ENCODE peak calls at places on chromosomes 13 and 19, in four cellular contexts. Q is WTC11, T is K562, D is HepG2. U is an unnamed sample.

GRCh38 chr19:44603201-44603945 is 10.0 kb upstream of the IGSF23 start:
- DNase-seq in T (no peak), Q (no peak), D (no peak), U (no peak)

GRCh38 chr13:37446503-37446902 is 152.1 kb downstream of the POSTN start:
- DNase-seq in Q (no peak), T (no peak), D (no peak), U (no peak)

GRCh38 chr13:41756198-41756885 is 204.6 kb downstream of the VWA8 start:
- DNase-seq in D (no peak), T (no peak), Q (no peak), U (no peak)

GRCh38 chr13:101868585-101869469 is 416.4 kb downstream of the ITGBL1 start:
- DNase-seq in Q (no peak), D (no peak), T (no peak), U (no peak)

GRCh38 chr13:33236021-33236420 is 49.5 kb downstream of the STARD13 start:
- DNase-seq in T (no peak), D (no peak), Q (no peak), U (no peak)

GRCh38 chr19:17780781-17781180 is 14.2 kb upstream of the B3GNT3 start:
- DNase-seq in Q (no peak), D (no peak), T (no peak), U (no peak)

GRCh38 chr13:95833713-95834112 is 156.8 kb downstream of the DNAJC3 start:
- DNase-seq in D (no peak), Q (no peak), T (no peak), U (no peak)

GRCh38 chr13:40464349-40464748 is 202.1 kb downstream of the FOXO1 start:
- DNase-seq in T (no peak), Q (no peak), D (no peak), U (no peak)

GRCh38 chr19:6736169-6736916 is 1.0 kb downstream of the GPR108 start:
- DNase-seq in Q (peak), D (peak), T (peak), U (peak)

DNA sequence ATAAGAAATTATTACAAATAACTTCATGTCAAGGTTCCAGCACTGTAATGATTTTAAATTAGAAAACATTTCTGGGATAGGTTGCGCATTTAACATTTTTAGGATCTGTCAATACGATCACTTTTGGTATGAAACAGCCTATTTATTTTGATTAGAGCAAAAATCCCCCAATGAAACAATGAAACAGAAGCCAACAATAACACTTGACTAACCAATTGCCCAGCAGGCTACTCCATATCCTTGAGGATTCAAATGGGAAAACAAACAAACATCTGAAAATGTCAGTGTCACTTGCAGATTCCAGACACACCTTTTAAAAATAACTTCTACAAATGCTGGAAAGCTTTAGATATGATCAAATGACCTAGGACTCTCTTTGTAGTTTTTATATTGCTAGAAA is 1412.5 kb upstream of the PRR20A start:
- DNase-seq in T (no peak), Q (no peak), D (no peak), U (peak)
- TF ChIP-seq ELF4 in T (no peak), Q (no peak), D (no peak), U (no peak)

GRCh38 chr13:34914416-34914815 is 27.7 kb upstream of the NBEA start:
- DNase-seq in D (no peak), T (no peak), Q (peak), U (no peak)

GRCh38 chr13:34911159-34911558 is 30.9 kb upstream of the NBEA start:
- DNase-seq in D (no peak), T (no peak), Q (no peak), U (no peak)

GRCh38 chr13:34913040-34913439 is 29.0 kb upstream of the NBEA start:
- DNase-seq in T (no peak), D (no peak), Q (peak), U (peak)
- TF ChIP-seq ELF4 in T (no peak), D (no peak), Q (no peak), U (no peak)

GRCh38 chr19:15279326-15279904 is 47.2 kb upstream of the EPHX3 start:
- DNase-seq in T (no peak), D (no peak), Q (no peak), U (no peak)

GRCh38 chr19:15282311-15282705 is 50.0 kb downstream of the BRD4 start:
- DNase-seq in Q (no peak), T (no peak), D (no peak), U (no peak)

GRCh38 chr19:15283141-15283885 is 49.0 kb downstream of the BRD4 start:
- DNase-seq in D (no peak), Q (no peak), T (no peak), U (no peak)

GRCh38 chr19:15280048-15280725 is 47.9 kb upstream of the EPHX3 start:
- DNase-seq in T (no peak), D (no peak), Q (no peak), U (no peak)

GRCh38 chr19:15280915-15281683 is 48.9 kb upstream of the EPHX3 start:
- DNase-seq in Q (no peak), T (peak), D (peak), U (peak)
- TF ChIP-seq ELF4 in Q (no peak), T (no peak), D (no peak), U (no peak)

DNA sequence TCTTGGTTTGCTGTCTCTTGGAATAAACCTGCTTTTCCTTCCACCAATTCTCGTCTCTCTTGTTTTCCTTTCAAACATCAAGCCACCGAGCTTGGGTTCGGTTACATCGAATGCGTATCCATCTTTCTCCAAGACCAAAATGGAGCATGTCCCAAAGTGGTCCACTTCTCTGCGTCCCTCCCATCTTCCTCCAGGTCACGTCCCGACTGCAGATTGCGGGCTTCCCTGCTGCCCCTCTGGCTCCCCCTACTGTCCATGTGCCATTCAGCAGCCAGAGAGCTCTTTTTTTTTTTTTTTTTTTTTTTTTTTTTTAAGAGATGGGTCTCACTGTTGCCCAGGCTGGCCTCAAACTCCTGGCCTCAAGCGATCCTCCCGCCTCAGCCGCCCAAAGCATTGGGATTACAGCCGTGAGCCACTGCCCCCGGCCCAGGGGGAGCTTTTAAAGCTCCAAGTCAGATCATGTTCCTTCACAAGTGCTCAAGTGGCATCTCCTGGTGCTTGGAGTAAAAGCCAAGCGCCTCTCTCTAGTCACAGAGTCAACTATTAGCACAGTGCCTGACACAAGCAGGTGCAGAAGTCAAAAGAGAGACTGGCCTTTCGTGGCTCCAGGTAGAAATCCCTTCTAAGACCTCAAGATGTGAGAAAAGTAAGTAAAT is 10.0 kb downstream of the COL5A3 start:
- DNase-seq in D (peak), Q (peak), T (peak), U (peak)
- TF ChIP-seq ELF4 in D (no peak), Q (no peak), T (no peak), U (no peak)